ENCODE peak calls at places on chromosomes 16 and 17, in eight cellular contexts. O is heart left ventricle; A is neural progenitor cell; H is right atrium auricular region; I is upper lobe of right lung; V is left ventricle myocardium inferior; K is prostate gland; Q is CD8-positive, alpha-beta T cell. J is an unnamed sample. For H3K4me1, the result is how much of the 10 kb centered on the place peaks cover.

GRCh38 chr16:23668225-23668624 is 10.5 kb upstream of the PLK1 start:
- DNase-seq in O (no peak), A (no peak), H (no peak), I (no peak), V (no peak), K (no peak), Q (no peak), J (no peak)

GRCh38 chr16:29815793-29816693 is at the start of gene PAGR1:
- DNase-seq in O (peak), A (peak), H (peak), I (peak), V (peak), K (peak), Q (peak), J (peak)

GRCh38 chr17:44987194-44987882 is 19.2 kb upstream of the C1QL1 start:
- DNase-seq in O (no peak), A (peak), H (no peak), I (no peak), V (no peak), K (no peak), Q (peak), J (no peak)

GRCh38 chr17:71163121-71163812 is 957.6 kb upstream of the SOX9 start:
- DNase-seq in O (no peak), A (no peak), H (no peak), I (no peak), V (no peak), K (peak), Q (no peak), J (peak)

GRCh38 chr17:13036776-13037175 is 18.9 kb upstream of the ELAC2 start:
- DNase-seq in O (no peak), A (no peak), H (no peak), I (no peak), V (no peak), K (no peak), Q (no peak), J (no peak)

GRCh38 chr17:70172921-70173320 is 3.6 kb downstream of the KCNJ2 start:
- DNase-seq in O (no peak), A (no peak), H (no peak), I (no peak), V (no peak), K (no peak), Q (no peak), J (no peak)

GRCh38 chr17:52035336-52035915 is 123.1 kb downstream of the CA10 start:
- DNase-seq in O (no peak), A (peak), H (no peak), I (no peak), V (no peak), K (no peak), Q (no peak), J (no peak)

GRCh38 chr17:48219605-48220004 is 112.0 kb downstream of the SNX11 start:
- DNase-seq in O (no peak), A (peak), H (no peak), I (no peak), V (no peak), K (no peak), Q (no peak), J (no peak)

GRCh38 chr16:90018297-90019200 is 707 bp downstream of the DBNDD1 start:
- DNase-seq in O (no peak), A (peak), H (no peak), I (no peak), V (no peak), K (peak), Q (no peak), J (no peak)

GRCh38 chr16:65098916-65099315 is 22.9 kb downstream of the CDH11 start:
- DNase-seq in O (no peak), A (no peak), H (no peak), I (no peak), V (no peak), K (no peak), Q (no peak), J (no peak)

GRCh38 chr17:31802502-31802901 is 56.5 kb downstream of the COPRS start:
- DNase-seq in O (no peak), A (no peak), H (no peak), I (no peak), V (peak), K (no peak), Q (no peak), J (peak)

GRCh38 chr17:82065638-82066303 is at the start of gene DUS1L:
- DNase-seq in O (peak), A (peak), H (no peak), I (peak), V (peak), K (no peak), Q (peak), J (peak)

GRCh38 chr17:70644093-70644492 is 474.8 kb downstream of the KCNJ2 start:
- DNase-seq in O (no peak), A (no peak), H (no peak), I (no peak), V (no peak), K (no peak), Q (no peak), J (no peak)

GRCh38 chr17:80409626-80410025 is 5.3 kb upstream of the ENDOV start:
- DNase-seq in O (no peak), A (no peak), H (no peak), I (no peak), V (no peak), K (no peak), Q (no peak), J (no peak)

GRCh38 chr16:396605-397004 is 394 bp upstream of the NME4 start:
- DNase-seq in O (peak), A (peak), H (no peak), I (no peak), V (peak), K (no peak), Q (no peak), J (no peak)

GRCh38 chr17:8875957-8876356 is 8.5 kb upstream of the PIK3R6 start:
- DNase-seq in O (no peak), A (no peak), H (no peak), I (no peak), V (no peak), K (no peak), Q (no peak), J (no peak)

GRCh38 chr16:2700786-2701185 is 18.5 kb downstream of the KCTD5 start:
- DNase-seq in O (no peak), A (no peak), H (no peak), I (no peak), V (no peak), K (no peak), Q (no peak), J (no peak)

GRCh38 chr16:2470603-2471015 is 488 bp upstream of the NTN3 start:
- DNase-seq in O (no peak), A (no peak), H (no peak), I (no peak), V (no peak), K (no peak), Q (no peak), J (no peak)

GRCh38 chr16:69166221-69166833 is 20.6 kb upstream of the SNTB2 start:
- DNase-seq in O (no peak), A (no peak), H (no peak), I (no peak), V (no peak), K (no peak), Q (no peak), J (no peak)

GRCh38 chr16:57622361-57623250 is 5.8 kb upstream of the ADGRG1 start:
- DNase-seq in O (no peak), A (no peak), H (no peak), I (peak), V (no peak), K (no peak), Q (no peak), J (no peak)

GRCh38 chr17:45371414-45372324 is 54.8 kb upstream of the MAP3K14 start:
- DNase-seq in O (peak), A (peak), H (peak), I (peak), V (peak), K (peak), Q (no peak), J (peak)

GRCh38 chr17:40284085-40284713 is 3.5 kb upstream of the CDC6 start:
- DNase-seq in O (no peak), A (no peak), H (no peak), I (no peak), V (no peak), K (peak), Q (no peak), J (peak)

GRCh38 chr16:55249361-55249760 is 74.6 kb upstream of the IRX6 start:
- DNase-seq in O (no peak), A (no peak), H (no peak), I (no peak), V (no peak), K (no peak), Q (no peak), J (no peak)

DNA sequence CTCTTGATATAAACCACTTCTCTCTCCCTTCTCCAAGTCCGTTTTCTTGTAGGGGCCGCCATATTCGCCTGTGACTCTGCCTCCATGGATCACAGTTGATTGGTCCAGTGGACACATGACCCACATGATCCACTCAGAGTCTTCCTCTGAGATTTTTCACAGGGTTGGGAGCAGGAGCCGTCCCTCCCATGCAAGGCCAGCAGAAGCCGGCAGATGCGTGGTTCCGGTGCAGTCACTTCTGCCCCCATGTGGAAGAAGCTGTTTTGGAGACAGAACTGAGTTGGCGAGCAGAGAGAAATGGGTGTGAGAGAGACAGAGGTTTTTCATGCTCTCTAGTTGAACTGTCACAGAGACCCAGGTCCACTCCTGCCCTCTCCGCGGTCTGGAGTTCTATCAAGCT is 83.3 kb downstream of the C16orf95 start:
- DNase-seq in O (no peak), A (peak), H (no peak), I (no peak), V (no peak), K (no peak), Q (no peak), J (no peak)
- TF ChIP-seq CTCF in O (no peak), A (peak), H (no peak), I (no peak), V (no peak), K (no peak), Q (no peak), J (no peak)

GRCh38 chr17:4625181-4625601 is 16.3 kb downstream of the ALOX15 start:
- DNase-seq in O (no peak), A (no peak), H (no peak), I (peak), V (no peak), K (no peak), Q (no peak), J (no peak)
- H3K4me1 ChIP-seq in O (under half), A (under half), H (under half), I (under half), V (under half), K (under half), Q (under half), J (under half)

GRCh38 chr17:2723997-2724782 is 12.6 kb upstream of the CLUH start:
- DNase-seq in O (no peak), A (peak), H (no peak), I (no peak), V (peak), K (no peak), Q (no peak), J (peak)
- H3K4me3 ChIP-seq in O (peak), A (peak), H (peak), I (peak), V (peak), K (peak), Q (no peak), J (peak)

DNA sequence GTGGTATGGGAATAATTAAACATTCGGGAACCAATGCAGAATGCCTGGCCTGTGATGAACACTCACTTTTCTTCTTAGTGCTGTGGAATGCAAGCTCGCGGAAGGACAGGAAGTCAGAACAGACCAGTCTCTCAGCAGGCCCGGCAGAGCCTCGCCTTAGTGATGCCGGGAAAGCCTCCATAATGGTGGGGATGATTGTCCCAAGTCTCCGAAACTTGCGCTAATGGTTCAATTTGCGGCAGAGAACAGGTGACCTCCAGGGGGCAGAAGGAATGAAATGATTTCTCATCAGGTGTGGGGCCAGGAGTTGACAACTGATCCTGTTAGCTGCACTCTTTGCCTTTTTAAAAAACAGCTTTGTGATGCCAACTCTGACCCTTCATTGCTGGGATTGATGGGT is 170.6 kb downstream of the GSG1L start:
- DNase-seq in O (no peak), A (peak), H (no peak), I (no peak), V (no peak), K (no peak), Q (no peak), J (no peak)
- TF ChIP-seq CTCF in O (no peak), A (peak), H (no peak), I (no peak), V (no peak), K (no peak), Q (no peak), J (no peak)

GRCh38 chr17:17963066-17963465 is 9.1 kb downstream of the TOM1L2 start:
- DNase-seq in O (no peak), A (no peak), H (no peak), I (no peak), V (no peak), K (no peak), Q (no peak), J (no peak)
- H3K4me1 ChIP-seq in O (under half), A (under half), H (half or more), I (under half), V (half or more), K (under half), Q (under half), J (under half)

J was measured in colonic mucosa.